ENCODE peak calls at places on chromosomes 12 and 14, in seven cellular contexts. K is activated T-cell treated with anti-CD3 and anti-CD28 coated beads for 24 hours, O is RPMI8226, Z is posterior vena cava, X is uterus, F is small intestine, P is chondrocyte. T is an unnamed sample.

GRCh38 chr12:11598900-11599299 is 50.6 kb upstream of the ETV6 start:
- DNase-seq in P (no peak), F (no peak), O (no peak), X (no peak), Z (no peak), K (no peak), T (no peak)

GRCh38 chr12:109304485-109304884 is 4.6 kb downstream of the FOXN4 start:
- DNase-seq in X (no peak), K (no peak), Z (no peak), O (no peak), F (no peak), P (no peak), T (no peak)

GRCh38 chr14:100104523-100105300 is 39.5 kb downstream of the EVL start:
- DNase-seq in P (no peak), O (no peak), F (no peak), X (no peak), Z (no peak), K (no peak), T (no peak)

GRCh38 chr12:104718581-104718980 is 239.5 kb downstream of the SLC41A2 start:
- DNase-seq in O (no peak), F (no peak), X (no peak), K (no peak), P (no peak), Z (no peak), T (no peak)

GRCh38 chr14:24080888-24081738 is 9.8 kb downstream of the CPNE6 start:
- DNase-seq in K (peak; percentile 65), P (no peak), Z (no peak), O (peak; percentile 77), F (peak; percentile 83), X (peak; percentile 32), T (no peak)

GRCh38 chr12:115357681-115358080 is 673.7 kb upstream of the TBX3 start:
- DNase-seq in P (no peak), Z (no peak), F (no peak), K (no peak), O (no peak), X (no peak), T (no peak)

GRCh38 chr14:44854114-44854513 is 107.6 kb downstream of the KLHL28 start:
- DNase-seq in P (no peak), Z (no peak), F (no peak), K (no peak), O (no peak), X (no peak), T (no peak)

GRCh38 chr12:623172-623864 is 39.9 kb downstream of the NINJ2 start:
- DNase-seq in F (no peak), Z (no peak), P (no peak), X (no peak), O (no peak), K (no peak), T (no peak)

GRCh38 chr12:124753230-124753595 is 110.5 kb downstream of the SCARB1 start:
- DNase-seq in P (no peak), K (no peak), F (no peak), X (no peak), Z (no peak), O (no peak), T (no peak)

GRCh38 chr12:115135800-115136211 is 451.8 kb upstream of the TBX3 start:
- DNase-seq in P (no peak), O (no peak), Z (peak; percentile 72), K (no peak), F (no peak), X (peak; percentile 15), T (peak; percentile 16)

GRCh38 chr14:59254146-59254910 is 65.9 kb downstream of the DAAM1 start:
- DNase-seq in F (peak; percentile 26), K (no peak), P (no peak), Z (peak; percentile 80), O (peak; percentile 36), X (peak; percentile 58), T (peak; percentile 8)

GRCh38 chr14:64755661-64756265 is 51.5 kb downstream of the PLEKHG3 start:
- DNase-seq in O (peak; percentile 76), X (no peak), K (peak; percentile 30), F (peak; percentile 94), P (no peak), Z (no peak), T (no peak)

GRCh38 chr14:84446250-84446649 is 1083.7 kb upstream of the FLRT2 start:
- DNase-seq in O (no peak), P (no peak), F (no peak), X (no peak), K (no peak), Z (no peak), T (no peak)

GRCh38 chr14:57578427-57579220 is 85.0 kb upstream of the CCDC198 start:
- DNase-seq in F (no peak), K (no peak), P (no peak), O (no peak), X (no peak), Z (no peak), T (no peak)

T was measured in frontal cortex.